ENCODE peak calls at places on chromosomes 2 and 18, in nine cellular contexts. One of them, this sample, is unnamed.

GRCh38 chr2:235217814-235218213 is 266.0 kb downstream of the SH3BP4 start:
- DNase-seq in sigmoid colon: no peak
- DNase-seq in pancreas: no peak
- DNase-seq in IMR-90: peak
- DNase-seq in right lobe of liver: no peak
- DNase-seq in brain microvascular endothelial cell: no peak
- DNase-seq in GM23338: no peak
- DNase-seq in psoas muscle: no peak
- DNase-seq in prostate gland: no peak
- DNase-seq in this sample: peak

GRCh38 chr2:229245013-229245412 is 26.1 kb downstream of the PID1 start:
- DNase-seq in sigmoid colon: no peak
- DNase-seq in pancreas: no peak
- DNase-seq in IMR-90: peak
- DNase-seq in right lobe of liver: no peak
- DNase-seq in brain microvascular endothelial cell: no peak
- DNase-seq in GM23338: peak
- DNase-seq in psoas muscle: no peak
- DNase-seq in prostate gland: no peak
- DNase-seq in this sample: no peak

GRCh38 chr2:106161938-106162814 is 31.9 kb downstream of the UXS1 start:
- DNase-seq in sigmoid colon: no peak
- DNase-seq in pancreas: peak
- DNase-seq in IMR-90: no peak
- DNase-seq in right lobe of liver: no peak
- DNase-seq in brain microvascular endothelial cell: no peak
- DNase-seq in GM23338: no peak
- DNase-seq in psoas muscle: peak
- DNase-seq in prostate gland: no peak
- DNase-seq in this sample: peak

GRCh38 chr2:233342301-233342700 is 12.0 kb upstream of the DGKD start:
- DNase-seq in sigmoid colon: no peak
- DNase-seq in pancreas: no peak
- DNase-seq in IMR-90: no peak
- DNase-seq in right lobe of liver: no peak
- DNase-seq in brain microvascular endothelial cell: no peak
- DNase-seq in GM23338: no peak
- DNase-seq in psoas muscle: no peak
- DNase-seq in prostate gland: no peak
- DNase-seq in this sample: no peak

GRCh38 chr2:204150695-204151240 is 214.2 kb downstream of the ICOS start:
- DNase-seq in sigmoid colon: no peak
- DNase-seq in pancreas: peak
- DNase-seq in IMR-90: no peak
- DNase-seq in right lobe of liver: no peak
- DNase-seq in brain microvascular endothelial cell: no peak
- DNase-seq in GM23338: peak
- DNase-seq in psoas muscle: no peak
- DNase-seq in prostate gland: no peak
- DNase-seq in this sample: no peak

GRCh38 chr2:218343591-218343990 is 13.1 kb upstream of the CATIP start:
- DNase-seq in sigmoid colon: no peak
- DNase-seq in pancreas: no peak
- DNase-seq in IMR-90: peak
- DNase-seq in right lobe of liver: no peak
- DNase-seq in brain microvascular endothelial cell: peak
- DNase-seq in GM23338: no peak
- DNase-seq in psoas muscle: no peak
- DNase-seq in prostate gland: no peak
- DNase-seq in this sample: peak

GRCh38 chr18:3885209-3885792 is 435.3 kb downstream of the TGIF1 start:
- DNase-seq in sigmoid colon: no peak
- DNase-seq in pancreas: no peak
- DNase-seq in IMR-90: no peak
- DNase-seq in right lobe of liver: no peak
- DNase-seq in brain microvascular endothelial cell: peak
- DNase-seq in GM23338: peak
- DNase-seq in psoas muscle: no peak
- DNase-seq in prostate gland: no peak
- DNase-seq in this sample: no peak

GRCh38 chr2:47041065-47041464 is 114.0 kb downstream of the STPG4 start:
- DNase-seq in sigmoid colon: peak
- DNase-seq in pancreas: no peak
- DNase-seq in IMR-90: no peak
- DNase-seq in right lobe of liver: peak
- DNase-seq in brain microvascular endothelial cell: no peak
- DNase-seq in GM23338: no peak
- DNase-seq in psoas muscle: peak
- DNase-seq in prostate gland: no peak
- DNase-seq in this sample: peak

GRCh38 chr2:3805120-3805519 is 101.7 kb downstream of the DCDC2C start:
- DNase-seq in sigmoid colon: no peak
- DNase-seq in pancreas: no peak
- DNase-seq in IMR-90: no peak
- DNase-seq in right lobe of liver: peak
- DNase-seq in brain microvascular endothelial cell: peak
- DNase-seq in GM23338: peak
- DNase-seq in psoas muscle: no peak
- DNase-seq in prostate gland: peak
- DNase-seq in this sample: no peak

GRCh38 chr2:3639653-3640052 is 18.3 kb upstream of the ALLC start:
- DNase-seq in sigmoid colon: peak
- DNase-seq in pancreas: no peak
- DNase-seq in IMR-90: no peak
- DNase-seq in right lobe of liver: no peak
- DNase-seq in brain microvascular endothelial cell: no peak
- DNase-seq in GM23338: no peak
- DNase-seq in psoas muscle: no peak
- DNase-seq in prostate gland: no peak
- DNase-seq in this sample: no peak

GRCh38 chr2:2026252-2026831 is 282.0 kb upstream of the PXDN start:
- DNase-seq in sigmoid colon: no peak
- DNase-seq in pancreas: no peak
- DNase-seq in IMR-90: no peak
- DNase-seq in right lobe of liver: no peak
- DNase-seq in brain microvascular endothelial cell: peak
- DNase-seq in GM23338: no peak
- DNase-seq in psoas muscle: no peak
- DNase-seq in prostate gland: no peak
- DNase-seq in this sample: peak

GRCh38 chr2:158968396-158969161 is at the start of gene TANC1:
- DNase-seq in sigmoid colon: peak
- DNase-seq in pancreas: peak
- DNase-seq in IMR-90: peak
- DNase-seq in right lobe of liver: peak
- DNase-seq in brain microvascular endothelial cell: peak
- DNase-seq in GM23338: peak
- DNase-seq in psoas muscle: peak
- DNase-seq in prostate gland: peak
- DNase-seq in this sample: peak

GRCh38 chr2:235627682-235628081 is 133.8 kb downstream of the AGAP1 start:
- DNase-seq in sigmoid colon: no peak
- DNase-seq in pancreas: no peak
- DNase-seq in IMR-90: no peak
- DNase-seq in right lobe of liver: no peak
- DNase-seq in brain microvascular endothelial cell: peak
- DNase-seq in GM23338: no peak
- DNase-seq in psoas muscle: no peak
- DNase-seq in prostate gland: no peak
- DNase-seq in this sample: peak

GRCh38 chr2:29130295-29130694 is 15.1 kb downstream of the CLIP4 start:
- DNase-seq in sigmoid colon: no peak
- DNase-seq in pancreas: no peak
- DNase-seq in IMR-90: peak
- DNase-seq in right lobe of liver: no peak
- DNase-seq in brain microvascular endothelial cell: peak
- DNase-seq in GM23338: peak
- DNase-seq in psoas muscle: no peak
- DNase-seq in prostate gland: no peak
- DNase-seq in this sample: peak

GRCh38 chr2:4903676-4904348 is 788.4 kb upstream of the SOX11 start:
- DNase-seq in sigmoid colon: no peak
- DNase-seq in pancreas: no peak
- DNase-seq in IMR-90: no peak
- DNase-seq in right lobe of liver: no peak
- DNase-seq in brain microvascular endothelial cell: no peak
- DNase-seq in GM23338: no peak
- DNase-seq in psoas muscle: no peak
- DNase-seq in prostate gland: no peak
- DNase-seq in this sample: no peak

GRCh38 chr2:173488861-173489260 is 134.2 kb downstream of the CDCA7 start:
- DNase-seq in sigmoid colon: no peak
- DNase-seq in pancreas: no peak
- DNase-seq in IMR-90: no peak
- DNase-seq in right lobe of liver: no peak
- DNase-seq in brain microvascular endothelial cell: no peak
- DNase-seq in GM23338: no peak
- DNase-seq in psoas muscle: no peak
- DNase-seq in prostate gland: no peak
- DNase-seq in this sample: no peak

GRCh38 chr2:24359701-24360049 is 661 bp downstream of the ITSN2 start:
- DNase-seq in sigmoid colon: peak
- DNase-seq in pancreas: peak
- DNase-seq in IMR-90: no peak
- DNase-seq in right lobe of liver: peak
- DNase-seq in brain microvascular endothelial cell: no peak
- DNase-seq in GM23338: peak
- DNase-seq in psoas muscle: peak
- DNase-seq in prostate gland: peak
- DNase-seq in this sample: peak

DNA sequence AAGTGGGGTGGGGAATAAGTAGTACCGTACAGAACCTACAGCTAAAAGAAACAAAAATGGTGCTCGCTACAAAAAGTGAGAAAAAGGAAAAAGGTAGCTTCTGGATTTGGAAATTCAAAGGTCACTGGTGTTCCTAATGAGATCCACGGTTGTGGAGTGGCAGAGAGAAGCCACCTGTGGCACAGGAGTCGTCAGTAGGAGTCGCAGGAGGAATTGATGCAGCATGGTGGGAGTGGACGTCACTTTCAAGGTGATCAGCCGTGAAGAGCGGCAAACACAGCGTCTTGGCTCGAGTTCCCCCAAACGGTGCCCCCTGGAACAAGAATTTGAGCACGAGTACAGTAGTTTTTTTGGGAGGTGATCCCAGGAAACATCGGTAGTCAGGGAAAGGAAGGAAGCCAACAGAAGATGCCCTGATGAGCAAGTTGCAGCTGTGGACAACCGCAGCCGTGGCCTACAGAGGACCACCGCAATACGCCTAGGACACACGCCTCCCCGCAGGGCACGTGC is 1.4 kb upstream of the TTL start:
- DNase-seq in sigmoid colon: no peak
- DNase-seq in pancreas: no peak
- DNase-seq in IMR-90: no peak
- DNase-seq in right lobe of liver: no peak
- DNase-seq in brain microvascular endothelial cell: no peak
- DNase-seq in GM23338: peak
- DNase-seq in psoas muscle: no peak
- DNase-seq in prostate gland: no peak
- DNase-seq in this sample: no peak
- H3K4me3 ChIP-seq in sigmoid colon: peak
- H3K4me3 ChIP-seq in pancreas: peak
- H3K4me3 ChIP-seq in IMR-90: peak
- H3K4me3 ChIP-seq in right lobe of liver: peak
- H3K4me3 ChIP-seq in brain microvascular endothelial cell: peak
- H3K4me3 ChIP-seq in GM23338: peak
- H3K4me3 ChIP-seq in psoas muscle: peak
- H3K4me3 ChIP-seq in prostate gland: peak
- H3K4me3 ChIP-seq in this sample: peak

DNA sequence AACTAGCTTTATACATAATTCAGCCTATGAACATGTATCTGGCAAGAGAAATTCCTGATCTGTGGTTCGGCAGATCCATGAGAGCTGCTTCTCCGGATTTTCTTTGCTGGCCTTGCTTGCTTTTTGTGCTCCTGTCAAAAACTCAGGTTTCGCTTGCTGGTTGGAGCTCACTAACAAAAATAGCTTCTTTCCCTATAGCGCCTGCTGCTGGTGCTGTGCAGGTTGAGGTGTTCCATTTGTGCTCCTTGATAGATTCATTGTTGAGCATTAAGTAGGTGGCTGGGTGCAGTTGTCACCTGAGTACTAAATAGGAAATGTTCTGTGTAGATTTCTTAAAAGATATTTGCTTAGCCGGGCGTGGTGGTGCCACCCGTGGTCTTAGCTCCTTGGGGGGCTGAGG is 148.1 kb downstream of the PRPF40A start:
- DNase-seq in sigmoid colon: no peak
- DNase-seq in pancreas: no peak
- DNase-seq in IMR-90: no peak
- DNase-seq in right lobe of liver: no peak
- DNase-seq in brain microvascular endothelial cell: no peak
- DNase-seq in GM23338: peak
- DNase-seq in psoas muscle: no peak
- DNase-seq in prostate gland: no peak
- DNase-seq in this sample: no peak
- TF ChIP-seq CTCF in sigmoid colon: no peak
- TF ChIP-seq CTCF in pancreas: no peak
- TF ChIP-seq CTCF in IMR-90: no peak
- TF ChIP-seq CTCF in right lobe of liver: no peak
- TF ChIP-seq CTCF in brain microvascular endothelial cell: no peak
- TF ChIP-seq CTCF in GM23338: peak
- TF ChIP-seq CTCF in psoas muscle: no peak
- TF ChIP-seq CTCF in prostate gland: no peak
- TF ChIP-seq CTCF in this sample: no peak

DNA sequence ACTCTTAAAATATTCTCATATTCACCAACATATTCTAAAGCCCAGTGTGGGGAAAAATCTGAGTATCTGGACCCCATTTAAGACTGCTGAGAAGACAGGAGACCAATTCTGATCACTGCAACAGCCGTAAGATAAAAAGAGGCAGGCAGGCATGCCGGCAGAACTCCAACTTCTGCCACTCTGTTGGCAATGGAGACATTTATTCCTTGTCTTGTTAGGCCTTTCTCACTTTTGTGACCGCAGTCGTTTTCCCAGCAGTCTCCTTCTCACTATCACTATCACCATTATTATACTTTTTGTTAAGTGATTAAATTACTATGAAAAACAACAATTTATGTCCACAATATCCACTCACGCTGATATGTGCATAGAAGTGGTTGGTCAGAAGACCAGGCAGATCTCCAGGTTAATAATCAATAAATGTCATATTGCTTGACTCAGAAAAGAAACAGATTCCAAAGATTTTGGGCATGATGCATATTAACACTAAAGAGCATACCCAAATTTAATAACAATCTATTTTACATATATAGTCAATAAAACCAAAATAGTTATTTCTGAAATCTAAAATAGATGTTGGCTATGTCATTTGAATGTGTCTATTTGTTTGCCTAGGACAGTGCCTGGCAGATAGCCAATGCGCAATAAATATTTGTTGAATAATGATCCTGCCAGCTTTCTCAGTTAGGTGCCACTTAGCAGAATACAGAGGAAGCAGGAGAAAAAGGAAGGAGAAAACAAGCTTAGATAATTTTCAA is 38.2 kb downstream of the SESTD1 start:
- DNase-seq in sigmoid colon: no peak
- DNase-seq in pancreas: peak
- DNase-seq in IMR-90: no peak
- DNase-seq in right lobe of liver: peak
- DNase-seq in brain microvascular endothelial cell: no peak
- DNase-seq in GM23338: no peak
- DNase-seq in psoas muscle: no peak
- DNase-seq in prostate gland: peak
- DNase-seq in this sample: no peak
- H3K4me3 ChIP-seq in sigmoid colon: no peak
- H3K4me3 ChIP-seq in pancreas: no peak
- H3K4me3 ChIP-seq in IMR-90: no peak
- H3K4me3 ChIP-seq in right lobe of liver: peak
- H3K4me3 ChIP-seq in brain microvascular endothelial cell: no peak
- H3K4me3 ChIP-seq in GM23338: no peak
- H3K4me3 ChIP-seq in psoas muscle: no peak
- H3K4me3 ChIP-seq in prostate gland: no peak
- H3K4me3 ChIP-seq in this sample: no peak

GRCh38 chr2:78992451-78992806 is 33.1 kb upstream of the REG3G start:
- DNase-seq in sigmoid colon: no peak
- DNase-seq in pancreas: peak
- DNase-seq in IMR-90: no peak
- DNase-seq in right lobe of liver: no peak
- DNase-seq in brain microvascular endothelial cell: no peak
- DNase-seq in GM23338: peak
- DNase-seq in psoas muscle: no peak
- DNase-seq in prostate gland: no peak
- DNase-seq in this sample: peak
- TF ChIP-seq CTCF in sigmoid colon: peak
- TF ChIP-seq CTCF in pancreas: peak
- TF ChIP-seq CTCF in IMR-90: peak
- TF ChIP-seq CTCF in right lobe of liver: peak
- TF ChIP-seq CTCF in brain microvascular endothelial cell: peak
- TF ChIP-seq CTCF in GM23338: peak
- TF ChIP-seq CTCF in psoas muscle: no peak
- TF ChIP-seq CTCF in prostate gland: no peak
- TF ChIP-seq CTCF in this sample: peak